ENCODE peak calls at places on chromosomes 7 and 10, in six cellular contexts. E, D, O, G, X and N are unnamed samples.

GRCh38 chr7:105613611-105614330 is 32.5 kb upstream of the EFCAB10 start:
- DNase-seq in O (no peak), G (no peak), D (no peak), E (no peak), X (no peak), N (no peak)

GRCh38 chr10:103931603-103932002 is 13.6 kb upstream of the STN1 start:
- DNase-seq in G (no peak), D (no peak), O (no peak), X (no peak), E (no peak), N (no peak)

GRCh38 chr7:25642849-25643248 is 414.6 kb upstream of the NPVF start:
- DNase-seq in D (no peak), E (no peak), G (no peak), O (no peak), X (no peak), N (no peak)

GRCh38 chr7:36387437-36388345 is 2.0 kb upstream of the ANLN start:
- DNase-seq in D (no peak), E (no peak), X (no peak), O (no peak), G (no peak), N (no peak)

GRCh38 chr7:31111109-31111451 is 59.0 kb downstream of the ADCYAP1R1 start:
- DNase-seq in G (no peak), O (no peak), X (no peak), E (no peak), D (no peak), N (no peak)

GRCh38 chr10:52653221-52653501 is 119.4 kb downstream of the MBL2 start:
- DNase-seq in X (no peak), E (no peak), G (no peak), O (no peak), D (no peak), N (no peak)

GRCh38 chr10:128178319-128178937 is 52.2 kb upstream of the MKI67 start:
- DNase-seq in E (peak), D (no peak), G (peak), O (peak), X (no peak), N (peak)

GRCh38 chr10:129967579-129968019 is 3.5 kb upstream of the EBF3 start:
- DNase-seq in E (no peak), O (no peak), G (no peak), D (no peak), X (no peak), N (no peak)

GRCh38 chr10:92690211-92691041 is 671 bp downstream of the HHEX start:
- DNase-seq in X (peak), O (peak), G (peak), D (no peak), E (peak), N (peak)

GRCh38 chr7:44489955-44490350 is 505 bp downstream of the NUDCD3 start:
- DNase-seq in X (peak), D (no peak), G (peak), E (no peak), O (no peak), N (peak)